ENCODE peak calls at places on chromosome 6, in nine cellular contexts. J is IMR-90; K is nephron progenitor cell; I is kidney epithelial cell; Q is HepG2; D is right atrium auricular region; P is CD8-positive, alpha-beta T cell; U is psoas muscle; S is neural crest cell. W is an unnamed sample.

GRCh38 chr6:64293298-64293697 is 657.7 kb downstream of the PHF3 start:
- DNase-seq in K (no peak), D (no peak), P (no peak), I (no peak), J (peak; percentile 57), Q (no peak), U (no peak), S (no peak), W (no peak)

GRCh38 chr6:72363844-72364740 is 257.8 kb upstream of the KCNQ5 start:
- DNase-seq in K (no peak), D (no peak), Q (no peak), I (peak; percentile 88), S (no peak), J (peak; percentile 97), U (no peak), P (no peak), W (no peak)

GRCh38 chr6:39003072-39003471 is 45.5 kb upstream of the GLP1R start:
- DNase-seq in U (no peak), Q (no peak), K (peak; percentile 26), J (no peak), S (peak; percentile 5), P (no peak), I (no peak), D (no peak), W (no peak)

GRCh38 chr6:106324726-106325335 is 729 bp downstream of the ATG5 start:
- DNase-seq in I (no peak), Q (no peak), P (no peak), S (no peak), K (no peak), U (no peak), J (peak; percentile 6), D (no peak), W (no peak)

GRCh38 chr6:168537485-168537884 is 96.5 kb downstream of the SMOC2 start:
- DNase-seq in U (no peak), K (no peak), D (peak; percentile 50), P (no peak), I (no peak), J (no peak), Q (no peak), S (no peak), W (no peak)

GRCh38 chr6:133748628-133749027 is 140.3 kb upstream of the TCF21 start:
- DNase-seq in S (no peak), J (peak; percentile 72), P (no peak), U (no peak), K (no peak), D (no peak), Q (no peak), I (no peak), W (no peak)

GRCh38 chr6:79170915-79171314 is 63.6 kb downstream of the HMGN3 start:
- DNase-seq in J (peak; percentile 1), D (no peak), K (no peak), I (peak; percentile 35), U (no peak), P (no peak), Q (no peak), S (no peak), W (no peak)

GRCh38 chr6:150001295-150001990 is 23.9 kb downstream of the RAET1L start:
- DNase-seq in U (no peak), D (no peak), K (no peak), P (no peak), J (no peak), S (no peak), Q (no peak), I (no peak), W (no peak)

GRCh38 chr6:106894978-106895702 is 79.4 kb downstream of the CD24 start:
- DNase-seq in J (peak; percentile 11), I (no peak), K (no peak), D (no peak), P (no peak), U (no peak), S (no peak), Q (peak; percentile 50), W (no peak)

GRCh38 chr6:36724514-36725385 is 27.1 kb downstream of the RAB44 start:
- DNase-seq in I (peak; percentile 23), S (peak; percentile 45), J (peak; percentile 65), U (peak; percentile 66), Q (peak; percentile 77), K (peak; percentile 71), P (peak; percentile 33), D (peak; percentile 75), W (no peak)
- TF ChIP-seq CTCF in I (peak; percentile 65), S (peak; percentile 64), J (peak; percentile 73), U (peak; percentile 54), Q (peak; percentile 93), K (peak; percentile 37), P (no peak), D (no peak), W (peak; percentile 25)

GRCh38 chr6:88474720-88475119 is 308.6 kb upstream of the CNR1 start:
- DNase-seq in S (no peak), P (no peak), U (no peak), I (no peak), Q (no peak), J (no peak), K (no peak), D (no peak), W (no peak)

GRCh38 chr6:88473622-88474021 is 307.5 kb upstream of the CNR1 start:
- DNase-seq in U (no peak), D (no peak), J (no peak), Q (no peak), S (no peak), P (no peak), I (no peak), K (no peak), W (no peak)

GRCh38 chr6:88480822-88481221 is 314.7 kb upstream of the CNR1 start:
- DNase-seq in P (no peak), Q (no peak), J (no peak), K (no peak), U (no peak), D (no peak), S (no peak), I (no peak), W (no peak)

GRCh38 chr6:88476388-88476787 is 310.2 kb upstream of the CNR1 start:
- DNase-seq in S (no peak), D (no peak), Q (no peak), U (no peak), K (no peak), P (no peak), I (no peak), J (no peak), W (no peak)

GRCh38 chr6:88477411-88477810 is 311.3 kb upstream of the CNR1 start:
- DNase-seq in J (no peak), S (no peak), I (no peak), P (no peak), U (no peak), Q (no peak), K (no peak), D (no peak), W (no peak)
- TF ChIP-seq CTCF in J (no peak), S (no peak), I (no peak), P (no peak), U (no peak), Q (no peak), K (no peak), D (no peak), W (no peak)

DNA sequence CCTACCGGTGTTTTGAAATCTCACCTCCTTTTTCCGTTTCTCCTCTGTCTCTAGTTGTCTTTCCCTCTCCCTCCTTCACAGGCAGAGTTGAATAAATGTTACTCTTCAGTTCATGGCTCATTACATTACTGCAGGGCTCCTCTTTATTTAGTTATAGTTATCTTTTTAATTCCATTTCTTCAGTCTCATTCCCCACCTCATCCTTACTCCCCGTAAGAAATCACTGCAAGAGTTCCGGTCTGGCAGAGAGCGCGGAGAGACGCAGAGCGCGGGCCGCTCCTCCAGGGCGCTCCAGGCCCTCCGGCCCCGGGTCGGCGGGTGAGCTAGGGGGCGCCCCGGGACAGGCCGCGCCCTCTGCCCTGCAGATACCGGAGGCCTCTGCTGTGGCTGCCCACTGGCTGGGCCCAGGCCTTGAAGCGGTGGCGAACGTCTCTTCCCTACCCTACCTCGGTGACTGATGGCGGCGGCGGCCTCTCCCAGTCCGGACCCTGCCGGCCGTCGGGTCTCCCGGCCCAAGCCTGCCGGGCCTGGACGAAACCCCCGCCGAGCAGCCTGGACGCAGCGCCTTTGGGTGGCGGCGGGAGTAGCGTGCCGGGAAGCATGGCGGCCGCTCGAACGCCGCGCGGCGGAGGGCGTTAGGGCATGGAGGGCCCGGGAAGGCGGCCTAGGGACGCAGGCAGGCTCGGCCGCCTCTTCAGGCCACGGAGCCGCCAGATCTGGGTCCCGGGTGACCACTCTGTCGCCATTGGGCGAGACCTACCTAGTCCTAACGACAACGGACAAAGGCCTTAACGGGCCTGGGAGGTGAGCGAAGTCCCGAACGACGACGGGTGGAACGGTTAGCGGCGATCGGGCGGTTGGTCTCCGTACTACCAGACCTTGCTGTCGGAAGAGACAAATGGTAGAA is 16.4 kb upstream of the HMGN4 start:
- DNase-seq in K (peak; percentile 79), U (peak; percentile 89), P (peak; percentile 71), D (peak; percentile 73), S (peak; percentile 64), J (peak; percentile 64), Q (no peak), I (no peak), W (peak; percentile 37)
- TF ChIP-seq CTCF in K (peak; percentile 27), U (peak; percentile 39), P (no peak), D (no peak), S (peak; percentile 45), J (peak; percentile 13), Q (peak; percentile 43), I (no peak), W (no peak)

GRCh38 chr6:44254957-44255808 is 2.1 kb downstream of the SLC35B2 start:
- DNase-seq in D (no peak), K (no peak), Q (no peak), J (no peak), I (no peak), P (no peak), S (no peak), U (no peak), W (no peak)

GRCh38 chr6:44254201-44254956 is 2.9 kb downstream of the SLC35B2 start:
- DNase-seq in P (no peak), I (no peak), K (no peak), Q (no peak), U (no peak), S (no peak), J (no peak), D (no peak), W (no peak)

GRCh38 chr6:44255848-44256247 is 1.5 kb downstream of the SLC35B2 start:
- DNase-seq in Q (no peak), D (no peak), J (no peak), K (no peak), U (no peak), I (no peak), S (no peak), P (no peak), W (no peak)

GRCh38 chr6:44251576-44252524 is 4.9 kb downstream of the HSP90AB1 start:
- DNase-seq in P (no peak), K (no peak), S (no peak), J (no peak), I (no peak), Q (no peak), D (no peak), U (no peak), W (no peak)

DNA sequence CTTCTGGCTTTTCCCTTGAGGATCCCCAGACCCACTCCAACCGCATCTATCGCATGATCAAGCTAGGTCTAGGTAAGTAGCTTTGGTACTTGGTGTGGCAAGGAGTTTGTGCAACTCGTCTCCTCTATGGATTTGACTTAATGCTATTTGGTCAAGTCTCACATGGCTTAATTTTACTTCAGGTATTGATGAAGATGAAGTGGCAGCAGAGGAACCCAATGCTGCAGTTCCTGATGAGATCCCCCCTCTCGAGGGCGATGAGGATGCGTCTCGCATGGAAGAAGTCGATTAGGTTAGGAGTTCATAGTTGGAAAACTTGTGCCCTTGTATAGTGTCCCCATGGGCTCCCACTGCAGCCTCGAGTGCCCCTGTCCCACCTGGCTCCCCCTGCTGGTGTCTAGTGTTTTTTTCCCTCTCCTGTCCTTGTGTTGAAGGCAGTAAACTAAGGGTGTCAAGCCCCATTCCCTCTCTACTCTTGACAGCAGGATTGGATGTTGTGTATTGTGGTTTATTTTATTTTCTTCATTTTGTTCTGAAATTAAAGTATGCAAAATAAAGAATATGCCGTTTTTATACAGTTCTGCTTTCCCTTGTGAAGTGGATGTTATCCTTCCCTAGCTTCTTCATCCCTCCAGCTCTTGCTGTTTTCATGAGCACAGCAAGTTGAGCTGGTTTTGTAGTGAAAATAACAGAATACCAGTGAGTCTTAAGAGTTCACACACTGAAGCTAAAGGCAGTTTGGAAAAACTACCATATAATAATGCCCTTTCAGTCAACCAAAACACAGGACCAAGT is 3.8 kb downstream of the SLC35B2 start:
- DNase-seq in P (peak; percentile 66), U (peak; percentile 32), J (no peak), D (no peak), K (peak; percentile 59), S (peak; percentile 57), Q (peak; percentile 70), I (no peak), W (no peak)
- TF ChIP-seq CTCF in P (peak; percentile 66), U (peak; percentile 42), J (peak; percentile 38), D (no peak), K (peak; percentile 37), S (peak; percentile 65), Q (peak; percentile 63), I (peak; percentile 61), W (peak; percentile 27)

W was measured in mesothelial cell of epicardium.